ENCODE peak calls at places on chromosome 1, in nine cellular contexts. One of them, this sample, is unnamed.

GRCh38 chr1:214261206-214262123 is 19.5 kb upstream of the SMYD2 start:
- DNase-seq in HCT116: peak
- DNase-seq in right atrium auricular region: peak
- DNase-seq in stomach: peak
- DNase-seq in fibroblast of villous mesenchyme: peak
- DNase-seq in tibial artery: peak
- DNase-seq in fibroblast of pulmonary artery: peak
- DNase-seq in ovary: peak
- DNase-seq in DND-41: peak
- DNase-seq in this sample: no peak

GRCh38 chr1:64955093-64956066 is 11.0 kb downstream of the JAK1 start:
- DNase-seq in right atrium auricular region: no peak
- DNase-seq in ovary: no peak
- DNase-seq in DND-41: no peak
- DNase-seq in HCT116: no peak
- DNase-seq in fibroblast of pulmonary artery: no peak
- DNase-seq in stomach: peak
- DNase-seq in fibroblast of villous mesenchyme: no peak
- DNase-seq in tibial artery: no peak
- DNase-seq in this sample: no peak

GRCh38 chr1:236716160-236716559 is 29.9 kb downstream of the ACTN2 start:
- DNase-seq in stomach: no peak
- DNase-seq in tibial artery: no peak
- DNase-seq in HCT116: no peak
- DNase-seq in fibroblast of villous mesenchyme: no peak
- DNase-seq in ovary: no peak
- DNase-seq in fibroblast of pulmonary artery: peak
- DNase-seq in DND-41: no peak
- DNase-seq in right atrium auricular region: no peak
- DNase-seq in this sample: no peak

GRCh38 chr1:203915811-203916210 is 54.4 kb downstream of the SNRPE start:
- DNase-seq in DND-41: no peak
- DNase-seq in stomach: no peak
- DNase-seq in fibroblast of pulmonary artery: peak
- DNase-seq in tibial artery: no peak
- DNase-seq in fibroblast of villous mesenchyme: peak
- DNase-seq in HCT116: no peak
- DNase-seq in ovary: no peak
- DNase-seq in right atrium auricular region: no peak
- DNase-seq in this sample: no peak

GRCh38 chr1:67463298-67463960 is 33.2 kb upstream of the SERBP1 start:
- DNase-seq in fibroblast of pulmonary artery: no peak
- DNase-seq in HCT116: no peak
- DNase-seq in right atrium auricular region: no peak
- DNase-seq in ovary: no peak
- DNase-seq in tibial artery: no peak
- DNase-seq in fibroblast of villous mesenchyme: no peak
- DNase-seq in DND-41: no peak
- DNase-seq in stomach: no peak
- DNase-seq in this sample: no peak

GRCh38 chr1:112247971-112248370 is 148.0 kb upstream of the CTTNBP2NL start:
- DNase-seq in tibial artery: no peak
- DNase-seq in fibroblast of pulmonary artery: no peak
- DNase-seq in HCT116: no peak
- DNase-seq in stomach: no peak
- DNase-seq in right atrium auricular region: no peak
- DNase-seq in fibroblast of villous mesenchyme: no peak
- DNase-seq in DND-41: no peak
- DNase-seq in ovary: no peak
- DNase-seq in this sample: no peak

GRCh38 chr1:32200226-32201010 is at the start of gene CCDC28B:
- DNase-seq in tibial artery: peak
- DNase-seq in ovary: peak
- DNase-seq in fibroblast of pulmonary artery: peak
- DNase-seq in DND-41: peak
- DNase-seq in HCT116: no peak
- DNase-seq in fibroblast of villous mesenchyme: peak
- DNase-seq in stomach: peak
- DNase-seq in right atrium auricular region: peak
- DNase-seq in this sample: no peak

GRCh38 chr1:86701731-86702130 is 2.6 kb upstream of the SH3GLB1 start:
- DNase-seq in fibroblast of pulmonary artery: peak
- DNase-seq in ovary: no peak
- DNase-seq in right atrium auricular region: no peak
- DNase-seq in stomach: no peak
- DNase-seq in HCT116: no peak
- DNase-seq in tibial artery: no peak
- DNase-seq in fibroblast of villous mesenchyme: no peak
- DNase-seq in DND-41: no peak
- DNase-seq in this sample: no peak

GRCh38 chr1:201364808-201365105 is 12.7 kb downstream of the TNNT2 start:
- DNase-seq in right atrium auricular region: no peak
- DNase-seq in fibroblast of villous mesenchyme: no peak
- DNase-seq in fibroblast of pulmonary artery: no peak
- DNase-seq in ovary: no peak
- DNase-seq in HCT116: no peak
- DNase-seq in DND-41: no peak
- DNase-seq in stomach: no peak
- DNase-seq in tibial artery: no peak
- DNase-seq in this sample: no peak

GRCh38 chr1:152034654-152035405 is 2.0 kb downstream of the S100A11 start:
- DNase-seq in fibroblast of villous mesenchyme: peak
- DNase-seq in ovary: no peak
- DNase-seq in stomach: peak
- DNase-seq in tibial artery: no peak
- DNase-seq in DND-41: peak
- DNase-seq in HCT116: peak
- DNase-seq in fibroblast of pulmonary artery: peak
- DNase-seq in right atrium auricular region: peak
- DNase-seq in this sample: no peak

GRCh38 chr1:119674110-119674509 is 26.0 kb upstream of the ZNF697 start:
- DNase-seq in fibroblast of villous mesenchyme: peak
- DNase-seq in fibroblast of pulmonary artery: peak
- DNase-seq in HCT116: no peak
- DNase-seq in DND-41: no peak
- DNase-seq in tibial artery: no peak
- DNase-seq in ovary: no peak
- DNase-seq in right atrium auricular region: no peak
- DNase-seq in stomach: no peak
- DNase-seq in this sample: peak

GRCh38 chr1:100070201-100070939 is 62.4 kb downstream of the SASS6 start:
- DNase-seq in fibroblast of villous mesenchyme: no peak
- DNase-seq in fibroblast of pulmonary artery: no peak
- DNase-seq in HCT116: no peak
- DNase-seq in stomach: no peak
- DNase-seq in tibial artery: no peak
- DNase-seq in ovary: no peak
- DNase-seq in right atrium auricular region: no peak
- DNase-seq in DND-41: no peak
- DNase-seq in this sample: no peak

GRCh38 chr1:6603851-6604558 is 1.3 kb upstream of the KLHL21 start:
- DNase-seq in fibroblast of pulmonary artery: peak
- DNase-seq in DND-41: no peak
- DNase-seq in fibroblast of villous mesenchyme: peak
- DNase-seq in tibial artery: peak
- DNase-seq in stomach: peak
- DNase-seq in ovary: peak
- DNase-seq in HCT116: no peak
- DNase-seq in right atrium auricular region: peak
- DNase-seq in this sample: peak

GRCh38 chr1:205172729-205173366 is 38.7 kb downstream of the DSTYK start:
- DNase-seq in ovary: no peak
- DNase-seq in DND-41: no peak
- DNase-seq in fibroblast of pulmonary artery: peak
- DNase-seq in HCT116: peak
- DNase-seq in stomach: no peak
- DNase-seq in right atrium auricular region: no peak
- DNase-seq in fibroblast of villous mesenchyme: peak
- DNase-seq in tibial artery: no peak
- DNase-seq in this sample: peak

GRCh38 chr1:7315946-7316345 is 455.1 kb upstream of the VAMP3 start:
- DNase-seq in HCT116: no peak
- DNase-seq in fibroblast of villous mesenchyme: no peak
- DNase-seq in ovary: no peak
- DNase-seq in fibroblast of pulmonary artery: no peak
- DNase-seq in tibial artery: no peak
- DNase-seq in stomach: no peak
- DNase-seq in DND-41: no peak
- DNase-seq in right atrium auricular region: no peak
- DNase-seq in this sample: no peak

GRCh38 chr1:6803357-6803756 is 18.1 kb downstream of the CAMTA1 start:
- DNase-seq in fibroblast of pulmonary artery: peak
- DNase-seq in HCT116: no peak
- DNase-seq in ovary: no peak
- DNase-seq in tibial artery: no peak
- DNase-seq in fibroblast of villous mesenchyme: no peak
- DNase-seq in DND-41: no peak
- DNase-seq in right atrium auricular region: no peak
- DNase-seq in stomach: no peak
- DNase-seq in this sample: no peak

GRCh38 chr1:31013187-31013864 is 52.2 kb downstream of the PUM1 start:
- DNase-seq in ovary: no peak
- DNase-seq in right atrium auricular region: no peak
- DNase-seq in tibial artery: no peak
- DNase-seq in DND-41: no peak
- DNase-seq in fibroblast of pulmonary artery: peak
- DNase-seq in fibroblast of villous mesenchyme: peak
- DNase-seq in HCT116: no peak
- DNase-seq in stomach: no peak
- DNase-seq in this sample: no peak
- H3K4me3 ChIP-seq in ovary: no peak
- H3K4me3 ChIP-seq in right atrium auricular region: no peak
- H3K4me3 ChIP-seq in tibial artery: no peak
- H3K4me3 ChIP-seq in DND-41: no peak
- H3K4me3 ChIP-seq in fibroblast of pulmonary artery: no peak
- H3K4me3 ChIP-seq in fibroblast of villous mesenchyme: no peak
- H3K4me3 ChIP-seq in HCT116: no peak
- H3K4me3 ChIP-seq in stomach: no peak
- H3K4me3 ChIP-seq in this sample: no peak

DNA sequence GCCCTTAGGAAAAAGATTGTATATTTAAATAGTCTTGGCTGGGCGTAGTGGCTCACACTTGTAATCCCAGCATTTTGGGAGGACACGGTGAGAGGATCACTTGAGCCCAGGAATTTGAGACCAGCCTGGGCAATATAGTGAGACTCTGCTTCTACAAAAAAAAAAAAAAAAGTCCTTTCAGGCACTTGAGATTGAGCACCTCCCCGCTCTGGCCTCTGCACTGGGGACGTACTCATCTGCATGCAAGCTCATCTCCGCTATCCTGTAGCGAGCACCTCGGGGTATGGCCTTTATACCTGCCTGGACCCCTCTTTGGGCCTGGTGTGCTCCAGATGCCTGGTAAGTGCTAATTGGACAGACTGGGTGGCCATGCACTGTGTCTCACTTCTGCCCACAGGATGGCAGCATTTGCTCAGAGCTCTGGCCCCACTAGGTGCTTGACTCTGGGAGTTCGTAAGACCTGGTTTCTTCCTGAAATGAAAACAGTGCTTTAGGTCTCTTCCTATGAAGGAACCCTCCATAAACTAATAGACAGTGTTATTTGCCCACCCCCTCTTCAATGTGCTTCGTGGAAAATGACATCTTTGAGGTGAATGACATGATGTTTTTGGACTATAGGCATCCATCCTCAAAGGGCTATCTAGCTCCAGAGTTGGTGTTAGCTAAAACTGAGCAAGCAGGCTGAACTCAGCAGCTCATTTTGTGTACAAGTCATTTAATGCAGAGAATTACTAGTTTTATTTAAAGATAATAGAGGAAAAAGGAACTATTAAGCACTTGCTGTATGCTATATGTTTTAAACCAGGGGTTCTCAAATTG is 61.7 kb upstream of the ADAR start:
- DNase-seq in fibroblast of pulmonary artery: peak
- DNase-seq in fibroblast of villous mesenchyme: peak
- DNase-seq in HCT116: peak
- DNase-seq in right atrium auricular region: peak
- DNase-seq in ovary: peak
- DNase-seq in tibial artery: peak
- DNase-seq in stomach: peak
- DNase-seq in DND-41: peak
- DNase-seq in this sample: peak
- TF ChIP-seq CTCF in fibroblast of pulmonary artery: peak
- TF ChIP-seq CTCF in fibroblast of villous mesenchyme: peak
- TF ChIP-seq CTCF in HCT116: peak
- TF ChIP-seq CTCF in right atrium auricular region: peak
- TF ChIP-seq CTCF in ovary: no peak
- TF ChIP-seq CTCF in tibial artery: peak
- TF ChIP-seq CTCF in stomach: no peak
- TF ChIP-seq CTCF in DND-41: peak
- TF ChIP-seq CTCF in this sample: peak

GRCh38 chr1:41423511-41424191 is 60.8 kb downstream of the EDN2 start:
- DNase-seq in right atrium auricular region: no peak
- DNase-seq in HCT116: no peak
- DNase-seq in fibroblast of villous mesenchyme: no peak
- DNase-seq in fibroblast of pulmonary artery: no peak
- DNase-seq in ovary: no peak
- DNase-seq in tibial artery: no peak
- DNase-seq in stomach: no peak
- DNase-seq in DND-41: no peak
- DNase-seq in this sample: no peak
- H3K4me3 ChIP-seq in right atrium auricular region: peak
- H3K4me3 ChIP-seq in HCT116: peak
- H3K4me3 ChIP-seq in fibroblast of villous mesenchyme: no peak
- H3K4me3 ChIP-seq in fibroblast of pulmonary artery: no peak
- H3K4me3 ChIP-seq in ovary: no peak
- H3K4me3 ChIP-seq in tibial artery: peak
- H3K4me3 ChIP-seq in stomach: no peak
- H3K4me3 ChIP-seq in DND-41: no peak
- H3K4me3 ChIP-seq in this sample: no peak

DNA sequence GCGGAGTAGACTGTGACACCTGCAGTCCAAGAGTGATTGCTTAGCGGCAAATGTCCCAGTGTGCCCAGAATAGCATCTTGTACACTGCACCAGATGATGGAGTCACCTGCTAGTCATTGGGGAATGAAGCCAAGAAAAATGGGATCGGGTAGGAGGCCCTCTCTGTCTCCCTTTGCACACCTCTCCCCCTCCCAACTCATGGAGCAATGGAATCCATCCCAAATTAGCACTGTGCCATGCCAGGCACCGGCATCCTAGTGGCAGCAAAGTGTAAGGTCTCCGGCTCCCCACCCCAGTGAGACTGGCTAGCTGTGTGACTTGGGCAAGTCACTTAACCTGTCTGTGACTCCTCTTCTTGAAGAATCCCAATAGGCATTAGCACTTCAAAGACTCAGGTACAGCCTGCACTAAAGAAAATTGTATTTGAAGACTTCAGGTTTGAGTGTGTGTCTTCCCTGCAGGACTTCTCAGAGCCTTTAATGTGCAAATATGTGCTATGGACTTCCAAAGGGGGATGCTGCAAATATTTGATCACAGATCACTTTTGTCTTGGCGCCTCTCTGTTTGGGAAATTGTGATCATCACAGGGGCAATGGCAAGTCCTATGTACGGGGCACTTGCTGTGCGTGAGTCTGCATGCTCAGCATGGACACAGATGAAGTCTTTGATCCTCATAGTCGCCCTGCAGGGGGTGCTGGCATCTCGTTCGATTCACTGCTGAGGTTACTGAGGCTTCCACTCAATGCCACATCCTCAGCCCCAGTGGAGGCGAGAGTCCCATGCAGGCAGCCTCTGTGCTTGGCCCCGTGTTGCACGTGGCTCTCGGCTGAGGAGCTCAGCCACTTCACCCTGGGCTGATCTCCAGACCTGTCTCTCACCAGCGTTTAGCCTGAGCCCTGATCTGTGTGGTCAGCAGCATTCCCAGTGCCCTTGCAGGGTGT is 272.9 kb upstream of the C1orf174 start:
- DNase-seq in stomach: peak
- DNase-seq in right atrium auricular region: peak
- DNase-seq in fibroblast of pulmonary artery: no peak
- DNase-seq in ovary: no peak
- DNase-seq in fibroblast of villous mesenchyme: no peak
- DNase-seq in DND-41: peak
- DNase-seq in tibial artery: no peak
- DNase-seq in HCT116: peak
- DNase-seq in this sample: no peak
- TF ChIP-seq CTCF in stomach: no peak
- TF ChIP-seq CTCF in right atrium auricular region: no peak
- TF ChIP-seq CTCF in fibroblast of pulmonary artery: no peak
- TF ChIP-seq CTCF in ovary: no peak
- TF ChIP-seq CTCF in fibroblast of villous mesenchyme: no peak
- TF ChIP-seq CTCF in DND-41: peak
- TF ChIP-seq CTCF in tibial artery: no peak
- TF ChIP-seq CTCF in HCT116: peak
- TF ChIP-seq CTCF in this sample: no peak

This sample was measured in retinal pigment epithelial cell.